ENCODE peak calls at places on chromosomes 2 and 18, in nine cellular contexts. D, Y, Z, B, E, P, M, F and H are unnamed samples.
A peak's percentile ranks its signal among the peaks of the same experiment; 100 is the strongest.

GRCh38 chr2:144358531-144358930 is 161.4 kb downstream of the ZEB2 start:
- DNase-seq in M (no peak), B (no peak), D (no peak), E (no peak), Y (no peak), Z (no peak), F (no peak), P (no peak), H (no peak)

GRCh38 chr2:230677182-230677946 is 35.3 kb upstream of the CAB39 start:
- DNase-seq in F (no peak), Y (no peak), Z (no peak), M (no peak), B (no peak), P (no peak), D (no peak), E (no peak), H (no peak)

GRCh38 chr2:39068290-39068689 is 52.6 kb downstream of the SOS1 start:
- DNase-seq in Y (no peak), M (no peak), Z (no peak), P (no peak), F (no peak), B (no peak), E (no peak), D (peak; percentile 7), H (no peak)

GRCh38 chr2:5035134-5035533 is 657.0 kb upstream of the SOX11 start:
- DNase-seq in M (no peak), D (no peak), E (no peak), Z (no peak), B (no peak), Y (no peak), P (no peak), F (no peak), H (no peak)

GRCh38 chr2:115484983-115485382 is 1042.5 kb downstream of the DPP10 start:
- DNase-seq in P (no peak), B (no peak), Y (no peak), Z (no peak), D (no peak), E (no peak), F (no peak), M (no peak), H (no peak)

GRCh38 chr2:107687087-107687486 is 139.6 kb upstream of the RGPD4 start:
- DNase-seq in F (no peak), Z (no peak), B (no peak), E (no peak), P (no peak), M (no peak), Y (no peak), D (no peak), H (no peak)

GRCh38 chr2:187434342-187434785 is 13.7 kb downstream of the CALCRL start:
- DNase-seq in Y (no peak), M (no peak), F (no peak), Z (no peak), P (no peak), D (no peak), B (no peak), E (no peak), H (no peak)

GRCh38 chr2:96262306-96262705 is 3.5 kb downstream of the TMEM127 start:
- DNase-seq in B (no peak), Y (no peak), P (no peak), M (no peak), E (no peak), D (no peak), F (no peak), Z (no peak), H (no peak)

GRCh38 chr18:75041586-75041985 is 167.4 kb downstream of the PTGR3 start:
- DNase-seq in Y (no peak), P (no peak), E (no peak), Z (no peak), B (peak; percentile 52), M (no peak), F (no peak), D (no peak), H (no peak)

GRCh38 chr2:239313251-239313650 is 87.6 kb downstream of the HDAC4 start:
- DNase-seq in B (no peak), Y (no peak), P (no peak), D (no peak), M (no peak), F (peak; percentile 53), E (no peak), Z (no peak), H (no peak)

GRCh38 chr18:36045241-36045999 is 21.9 kb downstream of the RPRD1A start:
- DNase-seq in D (no peak), Y (no peak), B (peak; percentile 19), M (no peak), F (no peak), E (no peak), Z (no peak), P (no peak), H (no peak)

GRCh38 chr2:83756219-83756618 is 702.9 kb downstream of the SUCLG1 start:
- DNase-seq in B (no peak), Z (no peak), E (no peak), D (no peak), F (no peak), P (no peak), M (no peak), Y (no peak), H (no peak)

GRCh38 chr2:118852605-118853128 is 5.2 kb upstream of the EN1 start:
- DNase-seq in Z (no peak), B (no peak), E (no peak), F (peak; percentile 75), D (no peak), M (no peak), P (peak; percentile 42), Y (no peak), H (no peak)

GRCh38 chr2:118853647-118854367 is 6.4 kb upstream of the EN1 start:
- DNase-seq in B (peak; percentile 62), F (no peak), P (peak; percentile 46), D (no peak), Z (no peak), E (no peak), Y (no peak), M (no peak), H (no peak)

GRCh38 chr2:118851650-118852049 is 4.2 kb upstream of the EN1 start:
- DNase-seq in P (peak; percentile 37), B (peak; percentile 35), M (no peak), D (no peak), E (no peak), Z (no peak), Y (no peak), F (no peak), H (no peak)

GRCh38 chr2:118854507-118855300 is 7.3 kb upstream of the EN1 start:
- DNase-seq in B (peak; percentile 70), M (no peak), D (no peak), E (no peak), F (no peak), Y (no peak), Z (no peak), P (peak; percentile 59), H (no peak)

GRCh38 chr2:118853129-118853640 is 5.7 kb upstream of the EN1 start:
- DNase-seq in D (no peak), Y (no peak), M (no peak), F (no peak), E (no peak), P (no peak), Z (no peak), B (no peak), H (no peak)
- H3K27me3 ChIP-seq in D (peaks cover 96% of the 10 kb centered on the region), Y (peaks cover 86% of the 10 kb centered on the region), M (peaks cover 35% of the 10 kb centered on the region), F (peaks cover 23% of the 10 kb centered on the region), E (peaks cover 70% of the 10 kb centered on the region), P (peaks cover 97% of the 10 kb centered on the region), Z (peaks cover 99% of the 10 kb centered on the region), B (peaks cover 100% of the 10 kb centered on the region), H (peaks cover 71% of the 10 kb centered on the region)

GRCh38 chr2:100818003-100818605 is 1.8 kb upstream of the NPAS2 start:
- DNase-seq in D (no peak), B (no peak), F (no peak), E (no peak), Y (no peak), P (no peak), Z (no peak), M (no peak), H (no peak)
- H3K27me3 ChIP-seq in D (no peaks in the 10 kb centered on the region), B (peaks cover 62% of the 10 kb centered on the region), F (no peaks in the 10 kb centered on the region), E (no peaks in the 10 kb centered on the region), Y (no peaks in the 10 kb centered on the region), P (peaks cover 28% of the 10 kb centered on the region), Z (no peaks in the 10 kb centered on the region), M (no peaks in the 10 kb centered on the region), H (no peaks in the 10 kb centered on the region)

GRCh38 chr2:120499784-120500495 is 154.0 kb downstream of the INHBB start:
- DNase-seq in D (no peak), E (no peak), Z (no peak), B (no peak), M (no peak), F (peak; percentile 59), Y (peak; percentile 36), P (no peak), H (peak; percentile 67)
- H3K27me3 ChIP-seq in D (peaks cover 38% of the 10 kb centered on the region), E (no peaks in the 10 kb centered on the region), Z (no peaks in the 10 kb centered on the region), B (no peaks in the 10 kb centered on the region), M (no peaks in the 10 kb centered on the region), F (no peaks in the 10 kb centered on the region), Y (no peaks in the 10 kb centered on the region), P (no peaks in the 10 kb centered on the region), H (no peaks in the 10 kb centered on the region)

GRCh38 chr2:205803507-205803906 is 121.2 kb downstream of the NRP2 start:
- DNase-seq in D (no peak), E (no peak), Y (no peak), B (no peak), P (no peak), F (no peak), Z (no peak), M (no peak), H (no peak)
- H3K27me3 ChIP-seq in D (peaks cover 12% of the 10 kb centered on the region), E (no peaks in the 10 kb centered on the region), Y (no peaks in the 10 kb centered on the region), B (no peaks in the 10 kb centered on the region), P (no peaks in the 10 kb centered on the region), F (no peaks in the 10 kb centered on the region), Z (no peaks in the 10 kb centered on the region), M (no peaks in the 10 kb centered on the region), H (no peaks in the 10 kb centered on the region)

GRCh38 chr2:238241970-238242369 is 2.1 kb upstream of the HES6 start:
- DNase-seq in Z (no peak), E (no peak), F (no peak), Y (no peak), B (no peak), M (no peak), D (no peak), P (no peak), H (no peak)

GRCh38 chr2:238239872-238240760 is at the start of gene HES6:
- DNase-seq in M (peak; percentile 62), Y (peak; percentile 93), B (peak; percentile 95), Z (peak; percentile 84), P (peak; percentile 94), D (peak; percentile 39), F (peak; percentile 95), E (peak; percentile 93), H (peak; percentile 92)

GRCh38 chr2:238242731-238243495 is 3.1 kb upstream of the HES6 start:
- DNase-seq in M (no peak), D (no peak), P (no peak), F (peak; percentile 72), B (no peak), Z (no peak), Y (peak; percentile 39), E (peak; percentile 85), H (no peak)

GRCh38 chr2:238239552-238239871 is 326 bp downstream of the HES6 start:
- DNase-seq in F (no peak), Y (no peak), M (no peak), Z (peak; percentile 51), B (peak; percentile 56), D (no peak), P (no peak), E (peak; percentile 35), H (no peak)

GRCh38 chr2:238240761-238241711 is 1.2 kb upstream of the HES6 start:
- DNase-seq in B (peak; percentile 96), E (peak; percentile 90), D (no peak), P (peak; percentile 91), F (peak; percentile 88), Z (peak; percentile 76), Y (peak; percentile 83), M (no peak), H (no peak)
- H3K27me3 ChIP-seq in B (peaks cover 50% of the 10 kb centered on the region), E (no peaks in the 10 kb centered on the region), D (peaks cover 27% of the 10 kb centered on the region), P (peaks cover 11% of the 10 kb centered on the region), F (no peaks in the 10 kb centered on the region), Z (peaks cover 8% of the 10 kb centered on the region), Y (no peaks in the 10 kb centered on the region), M (peaks cover 3% of the 10 kb centered on the region), H (no peaks in the 10 kb centered on the region)

GRCh38 chr2:236785611-236786057 is 216.0 kb downstream of the ACKR3 start:
- DNase-seq in P (no peak), Z (no peak), D (no peak), F (no peak), B (no peak), Y (no peak), M (no peak), E (no peak), H (no peak)
- H3K27me3 ChIP-seq in P (no peaks in the 10 kb centered on the region), Z (no peaks in the 10 kb centered on the region), D (peaks cover 2% of the 10 kb centered on the region), F (no peaks in the 10 kb centered on the region), B (no peaks in the 10 kb centered on the region), Y (no peaks in the 10 kb centered on the region), M (no peaks in the 10 kb centered on the region), E (no peaks in the 10 kb centered on the region), H (no peaks in the 10 kb centered on the region)